ENCODE peak calls at places on chromosome 13, in ten cellular contexts. G is body of pancreas, V is cardiac muscle cell, F is psoas muscle, U is colonic mucosa, A is PC-3, Y is right lobe of liver, H is K562, M is BJ, B is Panc1. Z is an unnamed sample. For H3K36me3, the result is how much of the 10 kb centered on the place peaks cover.

GRCh38 chr13:77300176-77301141 is 26.4 kb downstream of the MYCBP2 start:
- DNase-seq in H (no peak), F (no peak), V (peak), G (no peak), U (no peak), B (no peak), M (peak), Y (no peak), A (peak), Z (peak)

GRCh38 chr13:28558567-28558966 is 63.6 kb upstream of the FLT1 start:
- DNase-seq in A (no peak), G (no peak), M (no peak), B (no peak), V (peak), H (no peak), F (no peak), Y (no peak), U (no peak), Z (no peak)

GRCh38 chr13:26707122-26708006 is 53.2 kb downstream of the GPR12 start:
- DNase-seq in V (peak), M (no peak), A (peak), F (no peak), H (peak), Y (no peak), B (no peak), G (no peak), U (no peak), Z (peak)

GRCh38 chr13:51318015-51318414 is 21.5 kb upstream of the SERPINE3 start:
- DNase-seq in B (no peak), H (no peak), F (no peak), A (peak), U (no peak), G (no peak), M (no peak), V (no peak), Y (no peak), Z (no peak)

GRCh38 chr13:98143601-98144500 is 957 bp downstream of the FARP1 start:
- DNase-seq in B (no peak), H (no peak), A (peak), U (peak), G (peak), M (no peak), F (peak), Y (peak), V (peak), Z (no peak)

GRCh38 chr13:80040219-80040976 is 300.5 kb downstream of the SPRY2 start:
- DNase-seq in V (peak), M (peak), H (no peak), U (peak), G (no peak), F (no peak), B (peak), Y (no peak), A (peak), Z (peak)

GRCh38 chr13:49791753-49792549 is 531 bp downstream of the KPNA3 start:
- DNase-seq in A (peak), Y (peak), G (peak), M (no peak), U (peak), H (peak), B (no peak), F (peak), V (peak), Z (peak)

GRCh38 chr13:83798731-83799130 is 83.5 kb downstream of the SLITRK1 start:
- DNase-seq in F (no peak), G (no peak), U (no peak), H (no peak), V (peak), Y (no peak), A (peak), M (no peak), B (no peak), Z (peak)

GRCh38 chr13:71879129-71879535 is 12.1 kb upstream of the DACH1 start:
- DNase-seq in B (peak), M (no peak), F (no peak), Y (no peak), H (no peak), U (no peak), V (peak), A (peak), G (no peak), Z (peak)

GRCh38 chr13:37806666-37807065 is 62.9 kb downstream of the TRPC4 start:
- DNase-seq in U (no peak), H (no peak), B (no peak), Y (no peak), G (no peak), M (no peak), F (no peak), V (no peak), A (peak), Z (peak)

GRCh38 chr13:104301216-104301975 is 1235.2 kb upstream of the SLC10A2 start:
- DNase-seq in G (no peak), B (no peak), A (no peak), F (no peak), M (no peak), V (no peak), Y (no peak), H (no peak), U (no peak), Z (no peak)
- TF ChIP-seq CTCF in G (no peak), B (no peak), A (no peak), F (no peak), M (no peak), V (no peak), Y (no peak), H (no peak), U (no peak), Z (no peak)

DNA sequence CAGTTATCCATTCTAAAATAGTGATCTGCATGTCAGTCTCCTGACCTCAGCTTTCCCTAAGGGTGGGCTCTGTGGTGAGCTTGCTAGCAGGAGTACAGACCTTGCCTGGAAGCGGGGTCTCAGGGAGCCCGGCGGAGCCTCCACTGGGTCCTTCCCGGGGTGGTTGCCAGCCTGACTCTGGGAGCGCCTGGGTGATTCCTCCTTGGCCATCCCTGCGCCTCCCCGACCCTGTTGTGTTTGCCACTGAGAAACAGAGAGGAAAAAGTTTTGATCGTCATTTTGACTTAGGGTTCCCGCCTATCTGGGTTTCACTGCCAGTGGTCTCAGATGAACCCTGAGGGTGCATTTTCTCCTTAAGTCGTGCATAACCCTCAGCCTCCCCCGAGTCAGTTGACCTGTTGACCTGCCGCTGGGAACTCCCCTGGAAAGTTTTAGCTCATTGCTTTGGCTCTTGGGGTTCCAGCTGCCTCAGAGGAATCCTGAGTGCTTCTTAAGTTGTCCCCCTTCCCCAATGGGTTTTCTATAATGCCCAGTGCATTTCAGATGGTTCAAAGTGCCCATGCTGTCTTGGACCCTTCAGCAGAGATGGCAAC is 117.8 kb downstream of the RAB20 start:
- DNase-seq in B (no peak), Y (no peak), G (no peak), U (no peak), F (no peak), H (no peak), M (no peak), V (no peak), A (no peak), Z (no peak)
- H3K36me3 ChIP-seq in B (under half), Y (under half), G (under half), U (under half), F (under half), H (under half), M (under half), V (under half), A (under half), Z (under half)

GRCh38 chr13:32911506-32911905 is 104.7 kb upstream of the KL start:
- DNase-seq in M (no peak), F (no peak), A (peak), V (peak), U (no peak), Y (no peak), G (no peak), B (no peak), H (no peak), Z (peak)
- TF ChIP-seq CTCF in M (peak), F (no peak), A (peak), V (peak), U (peak), Y (peak), G (no peak), B (peak), H (peak), Z (peak)

GRCh38 chr13:40932252-40932651 is 86.9 kb downstream of the ELF1 start:
- DNase-seq in M (no peak), F (no peak), V (no peak), Y (no peak), B (no peak), H (no peak), U (no peak), A (no peak), G (no peak), Z (no peak)
- H3K36me3 ChIP-seq in M (under half), F (under half), V (under half), Y (under half), B (under half), H (half or more), U (under half), A (under half), G (under half), Z (under half)

DNA sequence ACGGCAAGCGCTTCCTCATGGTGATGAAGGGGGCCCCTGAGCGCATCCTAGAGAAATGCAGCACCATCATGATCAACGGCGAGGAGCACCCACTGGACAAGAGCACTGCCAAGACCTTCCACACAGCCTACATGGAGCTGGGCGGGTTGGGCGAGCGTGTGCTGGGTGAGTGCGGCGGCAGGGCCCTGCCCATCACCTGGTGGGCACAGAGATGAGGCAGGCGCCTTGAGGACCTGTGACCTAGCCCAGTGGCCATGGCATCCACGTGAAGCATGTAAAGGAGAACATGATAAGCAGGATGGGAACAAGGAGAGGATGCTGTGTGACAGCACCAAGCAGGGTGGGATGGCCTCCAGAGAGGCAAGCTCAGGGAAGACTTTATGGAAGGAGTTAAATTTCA is 18.5 kb downstream of the ATP12A start:
- DNase-seq in B (no peak), H (no peak), A (no peak), U (no peak), M (no peak), G (no peak), V (no peak), F (no peak), Y (no peak), Z (no peak)
- TF ChIP-seq CTCF in B (no peak), H (no peak), A (no peak), U (no peak), M (no peak), G (no peak), V (no peak), F (no peak), Y (no peak), Z (no peak)

DNA sequence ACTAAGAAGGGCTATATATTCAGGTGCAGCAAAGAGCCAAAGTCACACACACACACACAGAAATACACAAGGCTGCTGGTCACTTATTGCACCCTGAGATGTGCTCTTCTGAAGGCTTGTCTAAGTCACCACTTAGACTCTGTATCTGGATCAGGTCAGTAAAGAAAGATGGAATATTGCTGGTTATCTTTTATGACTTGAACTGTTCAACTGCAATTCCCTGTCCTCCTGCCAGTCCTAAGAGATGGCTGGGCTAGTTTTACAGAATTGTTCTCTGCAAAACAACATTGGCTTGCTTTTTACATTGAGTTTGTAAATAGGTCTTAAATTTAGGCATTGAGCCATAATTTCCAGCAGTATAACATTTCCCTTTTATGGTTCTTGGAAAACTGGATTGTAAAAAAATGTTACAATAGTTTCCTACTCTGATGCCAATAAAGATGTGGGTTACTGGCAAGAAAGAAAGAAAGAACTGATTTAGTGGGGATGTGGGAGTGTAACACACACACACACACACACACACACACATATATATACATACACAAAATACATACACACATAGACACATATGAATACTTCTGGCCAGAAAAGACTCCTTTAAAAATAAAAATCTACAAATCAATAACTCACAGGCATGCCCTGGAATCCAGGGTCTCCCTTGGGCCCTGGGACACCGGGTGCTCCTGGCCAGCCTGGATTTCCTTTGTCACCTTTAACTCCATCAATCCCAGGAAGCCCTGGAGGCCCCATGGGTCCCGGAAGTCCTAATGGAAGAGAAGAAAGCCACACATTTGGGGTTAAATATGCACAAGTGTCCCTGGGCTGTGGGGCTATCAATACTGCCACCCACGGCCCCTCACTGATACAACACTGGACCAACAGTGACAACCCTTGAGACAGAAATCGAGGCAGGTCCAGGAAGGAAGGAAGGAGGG is 137.7 kb downstream of the COL4A1 start:
- DNase-seq in B (no peak), A (no peak), F (no peak), G (no peak), M (no peak), Y (no peak), H (no peak), V (peak), U (no peak), Z (no peak)
- H3K36me3 ChIP-seq in B (under half), A (under half), F (half or more), G (under half), M (under half), Y (under half), H (under half), V (under half), U (under half), Z (under half)